ENCODE peak calls at places on chromosome 11, in four cellular contexts. Y is K562, H is GM12878, Q is HepG2. P is an unnamed sample.

GRCh38 chr11:28245131-28245530 is 136.9 kb downstream of the METTL15 start:
- DNase-seq in Y (no peak), H (no peak), Q (no peak), P (no peak)

GRCh38 chr11:113578164-113578455 is 102.9 kb upstream of the DRD2 start:
- DNase-seq in Y (no peak), H (no peak), Q (no peak), P (no peak)

GRCh38 chr11:134724106-134724778 is 312.2 kb upstream of the B3GAT1 start:
- DNase-seq in Y (no peak), H (no peak), Q (no peak), P (no peak)

GRCh38 chr11:111001091-111001430 is 244.5 kb upstream of the POU2AF2 start:
- DNase-seq in Y (no peak), H (no peak), Q (no peak), P (no peak)

GRCh38 chr11:11584446-11584810 is 37.4 kb downstream of the GALNT18 start:
- DNase-seq in Y (no peak), H (no peak), Q (no peak), P (no peak)

GRCh38 chr11:117083011-117083940 is 15.0 kb downstream of the SIK3 start:
- DNase-seq in Y (no peak), H (no peak), Q (no peak), P (no peak)

GRCh38 chr11:80280737-80281136 is 839.9 kb upstream of the TENM4 start:
- DNase-seq in Y (no peak), H (no peak), Q (no peak), P (no peak)

GRCh38 chr11:113628912-113629311 is 77.2 kb downstream of the TMPRSS5 start:
- DNase-seq in Y (no peak), H (no peak), Q (no peak), P (peak; percentile 54)

GRCh38 chr11:118592616-118593367 is 14.6 kb upstream of the PHLDB1 start:
- DNase-seq in Y (no peak), H (no peak), Q (no peak), P (no peak)

GRCh38 chr11:128779036-128779435 is 85.2 kb downstream of the FLI1 start:
- DNase-seq in Y (no peak), H (no peak), Q (no peak), P (no peak)

GRCh38 chr11:73415854-73416615 is 39.8 kb downstream of the RELT start:
- DNase-seq in Y (no peak), H (no peak), Q (no peak), P (no peak)

GRCh38 chr11:86800076-86800955 is at the start of gene PRSS23:
- DNase-seq in Y (peak; percentile 29), H (no peak), Q (no peak), P (peak; percentile 71)

GRCh38 chr11:639324-639977 is 2.4 kb downstream of the DRD4 start:
- DNase-seq in Y (no peak), H (no peak), Q (no peak), P (no peak)

GRCh38 chr11:75345455-75346224 is 5.8 kb downstream of the ARRB1 start:
- DNase-seq in Y (no peak), H (peak; percentile 61), Q (no peak), P (no peak)

GRCh38 chr11:12446863-12447262 is 69.5 kb downstream of the PARVA start:
- DNase-seq in Y (no peak), H (no peak), Q (no peak), P (no peak)

GRCh38 chr11:22703040-22703439 is 36.6 kb downstream of the GAS2 start:
- DNase-seq in Y (no peak), H (peak; percentile 21), Q (peak; percentile 88), P (no peak)

GRCh38 chr11:125202362-125202880 is 37.9 kb downstream of the PKNOX2 start:
- DNase-seq in Y (no peak), H (no peak), Q (no peak), P (no peak)

GRCh38 chr11:65381721-65382035 is 768 bp downstream of the SLC25A45 start:
- DNase-seq in Y (no peak), H (no peak), Q (peak; percentile 94), P (no peak)

GRCh38 chr11:62137276-62137861 is 13.6 kb downstream of the INCENP start:
- DNase-seq in Y (no peak), H (no peak), Q (no peak), P (no peak)

GRCh38 chr11:114129699-114130659 is 70.5 kb downstream of the ZBTB16 start:
- DNase-seq in Y (no peak), H (no peak), Q (no peak), P (no peak)

GRCh38 chr11:59463176-59463575 is 6.4 kb downstream of the OR4D6 start:
- DNase-seq in Y (no peak), H (no peak), Q (no peak), P (no peak)

GRCh38 chr11:3222941-3223905 is 4.6 kb upstream of the MRGPRG start:
- DNase-seq in Y (no peak), H (no peak), Q (no peak), P (no peak)

GRCh38 chr11:118321386-118322082 is 17.0 kb downstream of the CD3E start:
- DNase-seq in Y (no peak), H (no peak), Q (peak; percentile 32), P (no peak)

GRCh38 chr11:65423516-65424199 is 1.1 kb downstream of the NEAT1 start:
- DNase-seq in Y (no peak), H (no peak), Q (no peak), P (no peak)

GRCh38 chr11:93846411-93846810 is 4.0 kb downstream of the VSTM5 start:
- DNase-seq in Y (no peak), H (no peak), Q (no peak), P (no peak)
- TF ChIP-seq ESRRA in Y (no peak), H (no peak), Q (no peak), P (no peak)

DNA sequence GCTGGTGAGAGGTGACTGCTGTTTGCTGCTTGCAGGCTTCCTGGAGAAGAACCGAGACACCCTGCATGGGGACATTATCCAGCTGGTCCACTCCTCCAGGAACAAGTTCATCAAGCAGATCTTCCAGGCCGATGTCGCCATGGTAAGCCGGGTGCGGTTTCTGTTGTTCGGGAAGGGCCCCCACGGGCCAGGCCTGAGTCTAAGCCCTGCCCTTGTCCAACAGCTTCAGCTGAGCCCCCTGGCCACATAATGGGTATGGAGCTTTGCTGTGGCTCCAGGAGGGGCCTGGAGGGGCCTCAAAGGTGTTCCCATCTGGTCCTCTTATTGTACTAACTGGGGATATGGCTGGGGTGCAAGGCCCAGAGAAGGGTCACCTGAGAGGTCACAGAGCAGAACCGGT is 38.0 kb downstream of the MYO7A start:
- DNase-seq in Y (no peak), H (no peak), Q (no peak), P (no peak)
- TF ChIP-seq SP1 in Y (no peak), H (no peak), Q (no peak), P (no peak)

GRCh38 chr11:120135838-120136237 is 2.1 kb downstream of the TRIM29 start:
- DNase-seq in Y (no peak), H (no peak), Q (no peak), P (no peak)
- TF ChIP-seq ATF2 in Y (no peak), H (no peak), Q (no peak), P (no peak)

DNA sequence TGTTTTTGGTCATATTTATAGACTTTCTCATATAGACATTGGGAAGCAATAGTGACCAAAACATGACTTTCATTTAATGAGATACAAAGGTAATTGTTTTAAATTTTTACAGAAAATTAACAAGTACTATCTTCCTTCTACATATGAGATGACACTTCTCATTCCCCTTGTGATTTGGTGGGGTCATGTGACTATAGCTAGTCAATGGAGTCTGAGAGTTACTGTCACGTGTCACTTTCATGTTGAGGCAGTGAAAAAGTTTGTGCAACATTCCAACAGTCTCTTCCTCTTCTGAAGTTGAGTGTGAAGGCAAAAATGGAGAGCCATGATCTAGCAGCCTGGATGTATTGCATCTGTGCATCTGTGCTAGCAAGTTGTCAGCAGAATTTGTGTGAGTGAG is 618.3 kb upstream of the LRRC4C start:
- DNase-seq in Y (no peak), H (no peak), Q (no peak), P (no peak)
- TF ChIP-seq ESRRA in Y (no peak), H (no peak), Q (no peak), P (no peak)

GRCh38 chr11:72072348-72072747 is 8.0 kb downstream of the NUMA1 start:
- DNase-seq in Y (no peak), H (no peak), Q (peak; percentile 44), P (no peak)
- TF ChIP-seq SP1 in Y (no peak), H (no peak), Q (no peak), P (no peak)

GRCh38 chr11:61090092-61090491 is 12.2 kb upstream of the CD5 start:
- DNase-seq in Y (no peak), H (no peak), Q (no peak), P (no peak)
- TF ChIP-seq ATF2 in Y (no peak), H (no peak), Q (no peak), P (no peak)

P was measured in WTC11.